ENCODE peak calls at places on chromosomes 6 and 20, in six cellular contexts. M is H7, O is mesenchymal stem cell, D is uterus, I is IMR-90, X is right lobe of liver. S is an unnamed sample.

GRCh38 chr6:78513856-78514255 is 353.5 kb upstream of the IRAK1BP1 start:
- DNase-seq in M (peak; percentile 40), O (no peak), D (no peak), X (no peak), I (no peak), S (no peak)

GRCh38 chr20:53748821-53749402 is 155.3 kb upstream of the ZNF217 start:
- DNase-seq in O (peak; percentile 79), M (no peak), I (peak; percentile 68), D (no peak), X (no peak), S (no peak)

GRCh38 chr20:18805881-18806280 is 7.7 kb upstream of the SCP2D1 start:
- DNase-seq in I (peak; percentile 41), O (peak; percentile 29), M (no peak), D (no peak), X (no peak), S (no peak)

GRCh38 chr6:103193413-103193812 is 1666.3 kb downstream of the HACE1 start:
- DNase-seq in M (no peak), X (no peak), D (no peak), I (no peak), O (no peak), S (no peak)

GRCh38 chr20:35008411-35009342 is 53.0 kb downstream of the MYH7B start:
- DNase-seq in X (peak; percentile 89), I (no peak), D (peak; percentile 11), O (no peak), M (no peak), S (no peak)

GRCh38 chr6:157434349-157435016 is 53.5 kb downstream of the ZDHHC14 start:
- DNase-seq in O (no peak), X (peak; percentile 89), M (no peak), D (peak; percentile 57), I (no peak), S (no peak)

GRCh38 chr6:167404385-167405049 is 79.6 kb downstream of the TTLL2 start:
- DNase-seq in D (no peak), X (no peak), O (no peak), M (peak; percentile 39), I (no peak), S (no peak)

GRCh38 chr6:5499644-5500306 is 238.5 kb downstream of the FARS2 start:
- DNase-seq in D (no peak), I (peak; percentile 76), X (no peak), M (no peak), O (peak; percentile 43), S (no peak)

GRCh38 chr6:128572286-128572685 is 51.9 kb upstream of the PTPRK start:
- DNase-seq in M (no peak), I (peak; percentile 39), O (no peak), X (no peak), D (no peak), S (no peak)

GRCh38 chr20:55888655-55889054 is 116.7 kb downstream of the CBLN4 start:
- DNase-seq in X (no peak), M (no peak), D (no peak), I (no peak), O (no peak), S (no peak)

GRCh38 chr6:22146581-22147468 is 150.0 kb downstream of the PRL start:
- DNase-seq in O (no peak), I (no peak), X (peak; percentile 54), D (peak; percentile 21), M (peak; percentile 22), S (peak; percentile 46)

GRCh38 chr6:122803056-122803695 is 14.1 kb downstream of the SMPDL3A start:
- DNase-seq in M (no peak), X (peak; percentile 68), I (peak; percentile 80), O (peak; percentile 64), D (no peak), S (no peak)

GRCh38 chr6:20954325-20954724 is 420.1 kb downstream of the CDKAL1 start:
- DNase-seq in M (no peak), O (no peak), I (no peak), X (no peak), D (no peak), S (no peak)

GRCh38 chr6:69398311-69398710 is 398.5 kb downstream of the LMBRD1 start:
- DNase-seq in X (no peak), D (no peak), M (no peak), I (no peak), O (no peak), S (no peak)

GRCh38 chr6:140554421-140554820 is 1180.0 kb upstream of the CITED2 start:
- DNase-seq in D (no peak), X (no peak), I (no peak), M (no peak), O (no peak), S (no peak)

GRCh38 chr6:84061174-84061573 is 27.6 kb downstream of the MRAP2 start:
- DNase-seq in M (no peak), X (no peak), O (no peak), D (no peak), I (no peak), S (no peak)

GRCh38 chr20:38117635-38118034 is 47.4 kb downstream of the TGM2 start:
- DNase-seq in M (no peak), D (no peak), I (peak; percentile 66), O (no peak), X (no peak), S (no peak)

GRCh38 chr20:39676857-39677351 is 714.8 kb downstream of the DHX35 start:
- DNase-seq in I (peak; percentile 3), O (no peak), M (no peak), D (no peak), X (no peak), S (no peak)

GRCh38 chr6:166949533-166950442 is 6.6 kb downstream of the RNASET2 start:
- DNase-seq in O (no peak), D (no peak), M (no peak), I (no peak), X (no peak), S (no peak)

GRCh38 chr20:34582911-34583310 is 24.4 kb downstream of the MAP1LC3A start:
- DNase-seq in I (peak; percentile 24), D (no peak), O (peak; percentile 29), X (no peak), M (no peak), S (no peak)

GRCh38 chr20:14234666-14235295 is 102.6 kb downstream of the FLRT3 start:
- DNase-seq in I (peak; percentile 65), X (no peak), D (no peak), M (no peak), O (peak; percentile 5), S (no peak)

GRCh38 chr20:47343007-47343472 is 13.5 kb downstream of the ZMYND8 start:
- DNase-seq in X (peak; percentile 73), M (no peak), D (no peak), I (peak; percentile 62), O (peak; percentile 26), S (no peak)

GRCh38 chr6:120373185-120373584 is 961.1 kb downstream of the TBC1D32 start:
- DNase-seq in D (no peak), O (no peak), X (no peak), I (no peak), M (no peak), S (no peak)

GRCh38 chr6:15628499-15629131 is 34.2 kb downstream of the DTNBP1 start:
- DNase-seq in O (peak; percentile 76), I (peak; percentile 94), M (no peak), X (no peak), D (no peak), S (no peak)

GRCh38 chr6:15408008-15408407 is 162.1 kb downstream of the JARID2 start:
- DNase-seq in I (no peak), M (no peak), D (no peak), O (no peak), X (no peak), S (no peak)

GRCh38 chr6:71965404-71965803 is 79.1 kb downstream of the RIMS1 start:
- DNase-seq in O (no peak), D (no peak), X (no peak), I (no peak), M (no peak), S (no peak)

GRCh38 chr6:30378290-30378937 is 33.5 kb downstream of the RPP21 start:
- DNase-seq in I (peak; percentile 19), O (peak; percentile 34), D (no peak), M (peak; percentile 66), X (no peak), S (no peak)

GRCh38 chr6:150087336-150087735 is 18.4 kb upstream of the ULBP3 start:
- DNase-seq in M (no peak), X (no peak), I (no peak), O (no peak), D (no peak), S (no peak)

GRCh38 chr20:325889-326644 is 715 bp downstream of the SOX12 start:
- DNase-seq in I (peak; percentile 67), D (peak; percentile 73), X (peak; percentile 72), M (peak; percentile 87), O (peak; percentile 79), S (peak; percentile 80)

GRCh38 chr20:63296411-63297299 is 3.7 kb downstream of the COL20A1 start:
- DNase-seq in D (no peak), X (no peak), M (peak; percentile 77), I (no peak), O (no peak), S (no peak)
- H3K27me3 ChIP-seq in D (peaks cover 5% of the 10 kb centered on the region), X (no peaks in the 10 kb centered on the region), M (no peaks in the 10 kb centered on the region), I (peaks cover 41% of the 10 kb centered on the region), O (peaks cover 38% of the 10 kb centered on the region), S (peaks cover 52% of the 10 kb centered on the region)

DNA sequence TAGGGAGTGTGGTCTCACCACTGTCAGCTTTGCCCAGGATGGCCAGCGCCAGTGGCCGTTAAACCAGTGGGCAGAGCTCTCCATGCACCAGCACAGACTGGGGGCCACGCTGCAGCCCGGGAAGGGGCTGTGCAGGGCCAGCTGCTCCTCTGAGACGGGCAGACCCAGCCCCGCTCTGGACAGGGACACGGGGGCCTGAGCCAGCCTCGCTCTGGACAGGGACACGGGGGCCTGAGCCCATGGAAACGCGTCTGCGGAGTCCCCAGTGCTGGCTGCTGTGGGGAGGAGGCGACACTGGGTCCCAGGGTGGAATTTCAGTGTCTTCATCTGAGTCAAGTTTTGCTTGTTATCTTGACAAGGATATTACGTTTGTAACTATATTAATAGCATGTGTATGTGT is 402.7 kb downstream of the CDH4 start:
- DNase-seq in X (peak; percentile 32), I (no peak), D (no peak), O (no peak), M (no peak), S (no peak)
- H3K27me3 ChIP-seq in X (no peaks in the 10 kb centered on the region), I (no peaks in the 10 kb centered on the region), D (no peaks in the 10 kb centered on the region), O (peaks cover 4% of the 10 kb centered on the region), M (no peaks in the 10 kb centered on the region), S (no peaks in the 10 kb centered on the region)

DNA sequence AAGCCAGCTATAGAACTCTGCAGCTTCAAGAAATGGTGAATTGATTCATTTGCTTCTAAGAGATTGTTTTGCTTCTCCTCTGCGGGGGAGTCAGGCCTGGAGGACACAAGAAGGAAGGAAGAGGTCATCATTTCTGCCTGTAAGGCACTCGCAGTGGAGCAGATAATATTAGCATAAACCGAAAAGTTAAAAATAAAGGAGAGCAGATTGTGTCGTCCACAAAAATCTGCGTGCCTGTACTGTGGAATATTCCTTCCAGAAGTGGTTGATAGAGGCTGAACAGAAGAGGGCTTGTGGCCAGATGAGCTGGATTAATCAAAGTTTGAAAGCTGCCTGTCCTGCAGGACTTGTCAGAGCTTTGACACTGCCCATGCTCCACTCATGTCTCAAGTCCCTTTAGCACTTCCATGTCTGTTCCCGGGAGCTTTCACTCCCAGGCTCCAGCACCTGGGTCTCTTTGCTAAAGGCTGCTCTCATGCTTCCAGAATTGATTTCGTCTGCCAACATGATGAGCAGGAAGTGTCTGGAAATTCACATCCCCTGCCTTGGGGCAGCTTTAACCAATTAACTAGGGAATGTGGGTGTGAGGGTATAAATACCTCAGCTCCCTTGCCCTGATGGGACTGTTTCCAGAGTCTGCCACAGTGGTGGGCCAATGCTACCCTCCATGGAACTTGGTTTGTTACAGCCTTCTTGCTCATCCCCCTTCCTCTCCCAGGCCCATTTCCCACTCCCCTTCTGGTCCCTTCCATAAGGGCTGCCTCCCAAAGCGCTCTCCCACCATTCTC is 65.1 kb upstream of the STX16 start:
- DNase-seq in D (no peak), I (no peak), O (peak; percentile 23), M (no peak), X (no peak), S (no peak)
- H3K27me3 ChIP-seq in D (no peaks in the 10 kb centered on the region), I (peaks cover 12% of the 10 kb centered on the region), O (peaks cover 8% of the 10 kb centered on the region), M (no peaks in the 10 kb centered on the region), X (no peaks in the 10 kb centered on the region), S (no peaks in the 10 kb centered on the region)

GRCh38 chr6:7542878-7543394 is 1.5 kb downstream of the DSP start:
- DNase-seq in M (peak; percentile 84), X (peak; percentile 93), D (no peak), I (peak; percentile 41), O (peak; percentile 72), S (peak; percentile 58)
- H3K27me3 ChIP-seq in M (peaks cover 15% of the 10 kb centered on the region), X (no peaks in the 10 kb centered on the region), D (peaks cover 18% of the 10 kb centered on the region), I (peaks cover 12% of the 10 kb centered on the region), O (no peaks in the 10 kb centered on the region), S (peaks cover 66% of the 10 kb centered on the region)

S was measured in lower lobe of right lung.